ENCODE peak calls at places on chromosome 14, in ten cellular contexts. Q is GM23338, M is spleen, V is K562, D is Panc1, R is transverse colon, F is prostate gland, B is stomach, N is HCT116, A is esophagus muscularis mucosa. W is an unnamed sample.

GRCh38 chr14:35405304-35405996 is 901 bp upstream of the NFKBIA start:
- DNase-seq in N (no peak), Q (peak; percentile 60), V (no peak), D (no peak), M (no peak), B (no peak), F (no peak), R (peak; percentile 50), A (no peak), W (peak; percentile 63)

GRCh38 chr14:69052181-69052601 is 73.1 kb upstream of the ACTN1 start:
- DNase-seq in R (no peak), F (no peak), Q (no peak), D (no peak), M (no peak), A (no peak), B (no peak), V (no peak), N (no peak), W (no peak)

GRCh38 chr14:79369359-79370332 is 841.7 kb downstream of the DIO2 start:
- DNase-seq in M (no peak), V (no peak), R (no peak), Q (no peak), D (no peak), A (no peak), B (no peak), F (no peak), N (no peak), W (no peak)

GRCh38 chr14:50669441-50669986 is 1.4 kb upstream of the SAV1 start:
- DNase-seq in A (no peak), D (no peak), V (no peak), N (no peak), R (no peak), F (no peak), Q (peak; percentile 61), B (no peak), M (no peak), W (no peak)

GRCh38 chr14:25574949-25575348 is 525.0 kb upstream of the STXBP6 start:
- DNase-seq in A (no peak), R (no peak), F (no peak), V (no peak), B (no peak), N (no peak), M (no peak), D (no peak), Q (no peak), W (no peak)

GRCh38 chr14:105439710-105440553 is 20.3 kb downstream of the MTA1 start:
- DNase-seq in D (no peak), M (no peak), R (no peak), F (no peak), Q (no peak), N (no peak), A (no peak), V (no peak), B (no peak), W (no peak)

GRCh38 chr14:104283197-104284106 is 145.1 kb downstream of the KIF26A start:
- DNase-seq in M (peak; percentile 72), N (no peak), A (no peak), B (no peak), V (no peak), R (peak; percentile 71), D (no peak), Q (no peak), F (no peak), W (peak; percentile 59)

GRCh38 chr14:73754911-73755360 is 40.8 kb upstream of the PNMA1 start:
- DNase-seq in Q (peak; percentile 17), A (no peak), V (no peak), F (peak; percentile 62), N (no peak), M (peak; percentile 82), R (peak; percentile 59), B (peak; percentile 71), D (no peak), W (no peak)

GRCh38 chr14:74459289-74459946 is 33.4 kb upstream of the SYNDIG1L start:
- DNase-seq in B (no peak), R (no peak), N (no peak), Q (peak; percentile 81), F (no peak), D (no peak), V (peak; percentile 41), A (no peak), M (no peak), W (no peak)

GRCh38 chr14:105119410-105120025 is 49.1 kb downstream of the JAG2 start:
- DNase-seq in F (no peak), D (no peak), B (no peak), Q (no peak), V (no peak), R (no peak), A (no peak), N (no peak), M (no peak), W (peak; percentile 15)

GRCh38 chr14:24395609-24396580 is 2.9 kb upstream of the NYNRIN start:
- DNase-seq in B (no peak), N (no peak), V (no peak), R (no peak), A (no peak), M (peak; percentile 48), Q (no peak), F (peak; percentile 78), D (no peak), W (no peak)
- TF ChIP-seq CTCF in B (no peak), N (no peak), V (no peak), R (no peak), A (no peak), M (no peak), Q (no peak), F (no peak), D (no peak), W (no peak)

GRCh38 chr14:61492474-61492873 is 171.1 kb downstream of the PRKCH start:
- DNase-seq in R (no peak), F (no peak), A (no peak), D (no peak), V (no peak), B (no peak), N (no peak), Q (no peak), M (no peak), W (no peak)
- H3K4me1 ChIP-seq in R (no peaks in the 10 kb centered on the region), F (peaks cover 5% of the 10 kb centered on the region), A (peaks cover 28% of the 10 kb centered on the region), D (no peaks in the 10 kb centered on the region), V (peaks cover 5% of the 10 kb centered on the region), B (peaks cover 50% of the 10 kb centered on the region), N (peaks cover 20% of the 10 kb centered on the region), Q (no peaks in the 10 kb centered on the region), M (peaks cover 11% of the 10 kb centered on the region), W (peaks cover 28% of the 10 kb centered on the region)

GRCh38 chr14:65318636-65319506 is 93.7 kb upstream of the FUT8 start:
- DNase-seq in R (no peak), B (no peak), A (no peak), D (no peak), M (no peak), Q (no peak), N (no peak), F (no peak), V (no peak), W (no peak)
- TF ChIP-seq POLR2AphosphoS5 in R (no peak), B (no peak), A (no peak), D (no peak), M (no peak), Q (no peak), N (no peak), F (no peak), V (no peak), W (no peak)

DNA sequence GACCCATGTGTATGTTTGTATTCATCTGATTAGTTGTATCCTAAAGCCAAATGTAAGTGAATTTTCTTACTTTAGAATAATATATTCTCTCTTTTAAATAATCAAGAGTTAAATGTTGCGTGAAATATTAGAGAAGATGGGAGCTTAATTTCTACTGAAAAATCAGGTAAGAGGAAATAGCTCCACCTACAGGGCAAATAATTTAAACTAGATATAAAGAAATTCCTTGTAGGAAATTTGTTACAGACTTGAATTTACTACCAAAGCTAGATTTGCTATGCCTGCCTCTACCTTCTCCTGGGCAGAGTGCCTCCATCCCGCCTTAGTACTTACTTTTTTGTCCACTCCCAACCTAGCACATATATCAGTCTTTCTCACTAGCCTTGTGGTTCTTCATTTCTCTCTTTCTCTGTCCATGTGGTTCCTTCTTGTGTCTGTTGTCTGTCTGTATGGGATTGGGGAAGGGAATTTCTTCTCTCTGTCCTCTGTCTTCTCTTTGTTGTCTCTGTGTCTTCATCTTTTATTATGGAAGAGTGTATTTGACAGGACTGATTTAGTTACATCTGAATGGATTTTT is 44.7 kb downstream of the PALS1 start:
- DNase-seq in B (no peak), R (no peak), F (no peak), M (no peak), Q (peak; percentile 82), D (no peak), N (peak; percentile 39), A (no peak), V (peak; percentile 28), W (no peak)
- TF ChIP-seq CTCF in B (no peak), R (peak; percentile 63), F (peak; percentile 51), M (peak; percentile 50), Q (no peak), D (peak; percentile 65), N (peak; percentile 56), A (peak; percentile 63), V (peak; percentile 30), W (peak; percentile 34)

GRCh38 chr14:95507174-95507573 is 9.3 kb downstream of the SYNE3 start:
- DNase-seq in R (peak; percentile 53), Q (no peak), B (peak; percentile 67), F (peak; percentile 71), N (no peak), M (peak; percentile 81), A (no peak), D (no peak), V (peak; percentile 62), W (no peak)

GRCh38 chr14:95502381-95502950 is 14.0 kb downstream of the SYNE3 start:
- DNase-seq in Q (no peak), M (peak; percentile 59), B (no peak), N (no peak), D (no peak), A (no peak), F (no peak), V (no peak), R (no peak), W (no peak)

GRCh38 chr14:95503365-95504134 is 12.9 kb downstream of the SYNE3 start:
- DNase-seq in R (no peak), D (no peak), Q (no peak), B (no peak), M (peak; percentile 47), V (no peak), N (no peak), F (no peak), A (no peak), W (no peak)

GRCh38 chr14:95505030-95505589 is 11.3 kb downstream of the SYNE3 start:
- DNase-seq in M (peak; percentile 66), F (no peak), Q (no peak), B (no peak), A (no peak), V (no peak), N (no peak), D (no peak), R (no peak), W (no peak)

GRCh38 chr14:95504135-95505029 is 12.1 kb downstream of the SYNE3 start:
- DNase-seq in Q (no peak), A (no peak), D (no peak), V (no peak), F (no peak), M (peak; percentile 16), B (no peak), N (no peak), R (no peak), W (no peak)
- H3K4me1 ChIP-seq in Q (no peaks in the 10 kb centered on the region), A (peaks cover 48% of the 10 kb centered on the region), D (peaks cover 15% of the 10 kb centered on the region), V (peaks cover 18% of the 10 kb centered on the region), F (no peaks in the 10 kb centered on the region), M (peaks cover 17% of the 10 kb centered on the region), B (peaks cover 86% of the 10 kb centered on the region), N (peaks cover 11% of the 10 kb centered on the region), R (peaks cover 2% of the 10 kb centered on the region), W (peaks cover 16% of the 10 kb centered on the region)

GRCh38 chr14:77123381-77124344 is 17.9 kb downstream of the ZDHHC22 start:
- DNase-seq in M (peak; percentile 73), A (no peak), R (peak; percentile 95), F (peak; percentile 94), V (peak; percentile 30), D (no peak), Q (no peak), B (peak; percentile 96), N (peak; percentile 70), W (no peak)
- TF ChIP-seq POLR2AphosphoS5 in M (no peak), A (no peak), R (peak; percentile 53), F (peak; percentile 94), V (no peak), D (no peak), Q (no peak), B (no peak), N (no peak), W (no peak)

W was measured in upper lobe of left lung.